ENCODE peak calls at places on chromosomes 13 and 19, in four cellular contexts. P is NCI-H1105, D is RPMI8226, T is uterus. I is an unnamed sample.

GRCh38 chr19:23393121-23393520 is 2.1 kb downstream of the ZNF91 start:
- DNase-seq in P (no peak), D (no peak), T (no peak), I (no peak)

GRCh38 chr19:12703056-12703455 is 6.6 kb upstream of the FBXW9 start:
- DNase-seq in P (peak; percentile 33), D (no peak), T (no peak), I (no peak)

GRCh38 chr19:12065100-12065538 is 588 bp downstream of the ZNF844 start:
- DNase-seq in P (no peak), D (peak; percentile 4), T (no peak), I (peak; percentile 58)

GRCh38 chr13:27442071-27442647 is 8.2 kb downstream of the MTIF3 start:
- DNase-seq in P (no peak), D (no peak), T (no peak), I (no peak)

GRCh38 chr19:4724252-4724514 is 541 bp upstream of the DPP9 start:
- DNase-seq in P (no peak), D (no peak), T (no peak), I (no peak)

GRCh38 chr13:33150146-33150545 is 133.9 kb downstream of the KL start:
- DNase-seq in P (no peak), D (no peak), T (no peak), I (no peak)

GRCh38 chr19:17405250-17406038 is at the start of gene BST2:
- DNase-seq in P (no peak), D (peak; percentile 93), T (peak; percentile 75), I (peak; percentile 65)

GRCh38 chr19:39409886-39410619 is 2.4 kb upstream of the PLEKHG2 start:
- DNase-seq in P (peak; percentile 28), D (peak; percentile 77), T (peak; percentile 88), I (peak; percentile 87)

GRCh38 chr13:44342741-44343140 is 30.9 kb upstream of the SERP2 start:
- DNase-seq in P (no peak), D (no peak), T (no peak), I (no peak)

GRCh38 chr19:29278716-29279115 is 65.8 kb upstream of the UQCRFS1 start:
- DNase-seq in P (no peak), D (no peak), T (no peak), I (no peak)

GRCh38 chr19:2271516-2272103 is 10.4 kb downstream of the PEAK3 start:
- DNase-seq in P (no peak), D (peak; percentile 54), T (no peak), I (peak; percentile 67)

GRCh38 chr13:112891477-112892401 is 77.3 kb upstream of the MCF2L start:
- DNase-seq in P (no peak), D (peak; percentile 14), T (no peak), I (no peak)

GRCh38 chr13:66803013-66803739 is 427.0 kb downstream of the PCDH9 start:
- DNase-seq in P (no peak), D (no peak), T (no peak), I (no peak)

GRCh38 chr19:31314849-31315620 is 34.2 kb downstream of the TSHZ3 start:
- DNase-seq in P (no peak), D (no peak), T (no peak), I (no peak)

I was measured in psoas muscle.